ENCODE peak calls at places on chromosomes 1 and 21, in seven cellular contexts. K is K562, A is Panc1, F is HCT116, Z is GM12878, X is HepG2, P is SK-N-SH. M is an unnamed sample.

GRCh38 chr1:220701974-220702373 is 11.8 kb downstream of the C1orf115 start:
- DNase-seq in K (no peak), F (no peak), P (no peak), A (no peak), X (no peak), Z (no peak), M (no peak)

GRCh38 chr1:102879439-102879993 is 228.8 kb downstream of the COL11A1 start:
- DNase-seq in X (peak), A (peak), F (peak), P (no peak), Z (no peak), K (no peak), M (no peak)

GRCh38 chr1:154155282-154155681 is 409 bp upstream of the NUP210L start:
- DNase-seq in X (no peak), Z (no peak), A (no peak), P (no peak), K (no peak), F (no peak), M (no peak)

GRCh38 chr1:198444792-198445191 is 95.7 kb downstream of the ATP6V1G3 start:
- DNase-seq in F (no peak), P (no peak), A (no peak), X (no peak), Z (no peak), K (no peak), M (no peak)

GRCh38 chr1:99639408-99639807 is 6.5 kb upstream of the PALMD start:
- DNase-seq in X (no peak), A (no peak), K (no peak), P (no peak), F (no peak), Z (no peak), M (no peak)

GRCh38 chr1:32263744-32264143 is 12.7 kb downstream of the LCK start:
- DNase-seq in K (no peak), Z (no peak), P (no peak), F (no peak), A (no peak), X (no peak), M (no peak)

GRCh38 chr1:111227434-111227833 is at the start of gene CHI3L2:
- DNase-seq in Z (no peak), K (no peak), F (no peak), P (no peak), X (no peak), A (no peak), M (no peak)

GRCh38 chr1:241306125-241306790 is 50.7 kb downstream of the RGS7 start:
- DNase-seq in X (no peak), P (no peak), K (no peak), Z (no peak), A (no peak), F (no peak), M (no peak)

GRCh38 chr1:47871799-47872353 is 125.3 kb downstream of the TRABD2B start:
- DNase-seq in Z (no peak), F (peak), A (no peak), P (no peak), X (peak), K (no peak), M (no peak)

GRCh38 chr1:230798187-230798484 is 50.9 kb downstream of the CAPN9 start:
- DNase-seq in X (no peak), F (no peak), A (no peak), K (no peak), Z (no peak), P (no peak), M (no peak)

GRCh38 chr1:36366091-36366661 is 19.5 kb downstream of the STK40 start:
- DNase-seq in Z (no peak), P (peak), K (no peak), A (no peak), F (no peak), X (no peak), M (no peak)

GRCh38 chr1:64675718-64676345 is 69.0 kb upstream of the RAVER2 start:
- DNase-seq in Z (no peak), P (peak), X (peak), K (peak), A (peak), F (no peak), M (no peak)

GRCh38 chr1:214439352-214440119 is 111.9 kb downstream of the PTPN14 start:
- DNase-seq in K (no peak), A (no peak), X (peak), Z (peak), P (no peak), F (peak), M (no peak)

GRCh38 chr1:97581614-97582051 is 339.2 kb downstream of the DPYD start:
- DNase-seq in A (peak), K (no peak), F (no peak), Z (no peak), X (no peak), P (no peak), M (no peak)

GRCh38 chr21:44710294-44710665 is 1.1 kb downstream of the TSPEAR start:
- DNase-seq in F (no peak), K (no peak), X (no peak), A (no peak), Z (no peak), P (peak), M (no peak)

GRCh38 chr1:244779410-244779809 is 56.0 kb upstream of the COX20 start:
- DNase-seq in X (no peak), K (no peak), Z (no peak), A (no peak), P (no peak), F (no peak), M (no peak)

GRCh38 chr1:61124691-61125090 is 42.3 kb downstream of the NFIA start:
- DNase-seq in X (no peak), A (no peak), P (no peak), Z (no peak), K (no peak), F (no peak), M (no peak)

GRCh38 chr21:15367061-15367626 is 302.3 kb upstream of the NRIP1 start:
- DNase-seq in Z (no peak), X (no peak), A (no peak), F (no peak), P (no peak), K (no peak), M (peak)

GRCh38 chr1:161198877-161199431 is at the start of gene ADAMTS4:
- DNase-seq in F (no peak), Z (no peak), P (peak), K (peak), A (no peak), X (no peak), M (peak)

GRCh38 chr21:46402421-46402820 is 56.3 kb upstream of the DIP2A start:
- DNase-seq in P (no peak), F (no peak), A (no peak), X (no peak), Z (no peak), K (no peak), M (no peak)

GRCh38 chr1:17684810-17685209 is 70.3 kb upstream of the ACTL8 start:
- DNase-seq in P (no peak), X (no peak), K (no peak), F (no peak), Z (no peak), A (no peak), M (no peak)

GRCh38 chr1:244340396-244340795 is 111.3 kb downstream of the ADSS2 start:
- DNase-seq in K (no peak), F (no peak), P (no peak), X (no peak), Z (no peak), A (no peak), M (peak)

GRCh38 chr1:228018961-228019721 is 12.3 kb downstream of the WNT3A start:
- DNase-seq in A (no peak), X (no peak), F (no peak), K (no peak), P (no peak), Z (no peak), M (no peak)

GRCh38 chr1:180444522-180444921 is 57.9 kb downstream of the ACBD6 start:
- DNase-seq in X (no peak), K (no peak), Z (no peak), P (no peak), A (no peak), F (no peak), M (no peak)

GRCh38 chr1:37393173-37393572 is 81.2 kb upstream of the ZC3H12A start:
- DNase-seq in K (no peak), A (no peak), X (no peak), Z (no peak), P (no peak), F (no peak), M (no peak)

GRCh38 chr1:171286032-171286705 is 27.8 kb upstream of the FMO4 start:
- DNase-seq in X (no peak), P (no peak), A (no peak), K (no peak), Z (no peak), F (no peak), M (no peak)

GRCh38 chr1:5794279-5794678 is 197.9 kb downstream of the NPHP4 start:
- DNase-seq in A (no peak), Z (no peak), P (no peak), K (no peak), X (no peak), F (no peak), M (no peak)

GRCh38 chr1:89965203-89965900 is 29.6 kb upstream of the ZNF326 start:
- DNase-seq in P (no peak), F (no peak), X (no peak), K (peak), Z (no peak), A (no peak), M (no peak)

GRCh38 chr1:174451408-174451807 is 3.6 kb downstream of the GPR52 start:
- DNase-seq in A (no peak), F (no peak), P (no peak), K (no peak), X (no peak), Z (no peak), M (no peak)

GRCh38 chr1:45979778-45980176 is 152.7 kb downstream of the PIK3R3 start:
- DNase-seq in X (no peak), P (no peak), K (no peak), F (no peak), A (no peak), Z (no peak), M (no peak)

GRCh38 chr1:43565600-43566360 is 35.1 kb downstream of the PTPRF start:
- DNase-seq in X (no peak), P (peak), Z (no peak), A (no peak), K (peak), F (no peak), M (peak)

GRCh38 chr1:147390185-147390542 is 147.7 kb downstream of the CHD1L start:
- DNase-seq in P (no peak), Z (no peak), A (no peak), K (no peak), X (no peak), F (no peak), M (no peak)

GRCh38 chr1:34529935-34530859 is 224.7 kb upstream of the GJB5 start:
- DNase-seq in X (no peak), A (no peak), F (no peak), P (no peak), K (no peak), Z (peak), M (no peak)

GRCh38 chr1:192088496-192088895 is 69.8 kb upstream of the RGS18 start:
- DNase-seq in F (no peak), A (no peak), K (no peak), X (no peak), Z (no peak), P (no peak), M (no peak)

GRCh38 chr1:153272186-153272585 is 12.7 kb downstream of the LORICRIN start:
- DNase-seq in Z (no peak), A (no peak), X (no peak), P (no peak), K (no peak), F (no peak), M (no peak)

GRCh38 chr1:22916469-22916817 is 56.2 kb downstream of the LACTBL1 start:
- DNase-seq in K (no peak), Z (no peak), A (no peak), X (no peak), F (no peak), P (no peak), M (no peak)

GRCh38 chr1:168498159-168498609 is 45.6 kb downstream of the XCL2 start:
- DNase-seq in P (no peak), Z (no peak), K (no peak), A (no peak), X (no peak), F (no peak), M (no peak)

GRCh38 chr1:27570823-27571222 is 33.1 kb downstream of the AHDC1 start:
- DNase-seq in F (no peak), Z (no peak), K (no peak), X (peak), A (no peak), P (no peak), M (peak)

GRCh38 chr1:10980094-10980577 is 32.3 kb upstream of the TARDBP start:
- DNase-seq in X (peak), K (no peak), Z (no peak), P (no peak), F (no peak), A (no peak), M (peak)

DNA sequence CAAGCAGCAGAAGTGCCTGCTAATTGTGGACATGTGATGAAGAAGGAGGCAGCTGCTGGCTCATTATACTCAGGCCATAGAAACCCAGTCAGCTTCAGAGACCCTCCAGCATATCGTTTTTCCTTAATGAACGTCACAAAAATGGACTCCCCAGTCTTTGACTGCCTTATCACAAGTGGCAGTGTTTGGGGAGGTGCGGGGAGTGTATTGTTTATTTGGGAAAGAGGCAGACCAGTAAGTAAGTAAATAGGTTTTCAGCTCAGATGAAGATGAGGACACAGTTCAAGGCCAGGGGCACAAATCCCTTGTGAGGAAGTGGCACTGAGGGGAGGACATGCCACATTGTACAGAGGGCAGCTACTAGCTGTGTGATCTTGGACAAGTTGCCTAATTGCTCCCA is 43.5 kb upstream of the NRDC start:
- DNase-seq in P (no peak), X (no peak), A (no peak), K (no peak), F (no peak), Z (no peak), M (no peak)
- TF ChIP-seq SIN3A in P (no peak), X (no peak), A (no peak), K (no peak), F (no peak), Z (no peak), M (no peak)

GRCh38 chr1:218931331-218931730 is 242.3 kb upstream of the LYPLAL1 start:
- DNase-seq in F (no peak), K (no peak), A (no peak), P (no peak), X (no peak), Z (no peak), M (no peak)
- TF ChIP-seq SIN3A in F (no peak), K (no peak), A (no peak), P (no peak), X (no peak), Z (no peak), M (no peak)

DNA sequence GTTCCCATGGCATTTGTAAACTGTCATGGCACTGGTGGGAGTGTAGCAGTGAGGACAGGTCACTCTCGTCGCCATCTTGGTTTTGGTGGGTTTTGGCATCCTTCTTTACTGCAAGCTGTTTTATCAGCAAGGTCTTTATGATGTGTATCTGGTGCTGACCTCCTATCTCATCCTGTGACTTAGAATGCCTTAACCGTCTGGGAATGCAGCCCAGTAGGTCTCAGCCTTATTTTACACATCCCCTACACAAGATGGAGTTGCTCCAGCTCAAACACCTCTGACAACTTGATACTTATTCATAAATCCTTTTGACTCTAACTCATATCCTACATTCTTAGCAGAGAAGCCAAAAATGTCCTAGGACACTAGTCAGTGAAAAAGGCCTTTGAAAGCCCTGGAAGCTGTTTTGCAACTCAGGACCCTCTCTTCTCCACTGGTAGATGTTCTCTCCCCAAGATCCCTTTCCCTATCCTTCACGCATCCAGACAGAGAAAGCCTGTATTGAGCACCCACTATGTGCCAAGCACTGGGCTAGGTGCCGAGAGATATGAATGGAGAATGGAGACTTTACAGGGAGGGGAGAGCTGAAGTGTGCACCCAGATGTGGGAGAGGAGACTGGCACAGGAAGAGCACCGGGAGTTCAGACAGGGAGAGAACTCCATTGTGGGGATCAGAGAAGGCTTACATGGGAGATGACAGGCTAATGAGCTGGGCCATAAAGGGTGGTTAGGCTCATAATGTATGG is 6.7 kb upstream of the CSRP1 start:
- DNase-seq in F (no peak), A (no peak), P (no peak), Z (no peak), X (no peak), K (no peak), M (no peak)
- TF ChIP-seq SIN3A in F (no peak), A (no peak), P (no peak), Z (no peak), X (no peak), K (no peak), M (no peak)

GRCh38 chr1:94926365-94926914 is 470 bp downstream of the CNN3 start:
- DNase-seq in F (no peak), X (peak), A (no peak), Z (no peak), K (no peak), P (peak), M (peak)
- TF ChIP-seq SIN3A in F (no peak), X (no peak), A (no peak), Z (no peak), K (no peak), P (no peak), M (no peak)